ENCODE peak calls at places on chromosomes 5 and 9, in four cellular contexts. J, N, D and F are unnamed samples.

GRCh38 chr9:31597977-31598376 is 786.5 kb upstream of the ACO1 start:
- DNase-seq in J (no peak), N (no peak), D (no peak), F (no peak)

GRCh38 chr9:20618361-20618799 is 3.9 kb downstream of the MLLT3 start:
- DNase-seq in J (no peak), N (no peak), D (no peak), F (no peak)

GRCh38 chr9:129256959-129257713 is 79.1 kb upstream of the IER5L start:
- DNase-seq in J (no peak), N (no peak), D (no peak), F (no peak)

GRCh38 chr5:135462304-135462703 is 10.2 kb upstream of the TIFAB start:
- DNase-seq in J (peak; percentile 58), N (no peak), D (no peak), F (peak; percentile 92)

GRCh38 chr5:159343295-159344094 is 13.2 kb upstream of the IL12B start:
- DNase-seq in J (no peak), N (peak; percentile 69), D (no peak), F (no peak)

GRCh38 chr9:88932766-88933165 is 58.5 kb upstream of the S1PR3 start:
- DNase-seq in J (no peak), N (no peak), D (no peak), F (peak; percentile 26)

GRCh38 chr5:96463106-96463505 is 30.1 kb upstream of the PCSK1 start:
- DNase-seq in J (no peak), N (no peak), D (no peak), F (no peak)

GRCh38 chr5:179223961-179224360 is 121.3 kb downstream of the ADAMTS2 start:
- DNase-seq in J (no peak), N (no peak), D (no peak), F (no peak)

GRCh38 chr9:135657416-135657815 is 5.7 kb upstream of the LCN9 start:
- DNase-seq in J (no peak), N (no peak), D (no peak), F (no peak)

GRCh38 chr9:96082516-96083232 is 207.2 kb downstream of the ERCC6L2 start:
- DNase-seq in J (no peak), N (no peak), D (no peak), F (no peak)

GRCh38 chr9:16337322-16338029 is 533.0 kb downstream of the BNC2 start:
- DNase-seq in J (no peak), N (no peak), D (no peak), F (no peak)

GRCh38 chr5:159359408-159359807 is 29.1 kb upstream of the IL12B start:
- DNase-seq in J (no peak), N (no peak), D (no peak), F (no peak)

DNA sequence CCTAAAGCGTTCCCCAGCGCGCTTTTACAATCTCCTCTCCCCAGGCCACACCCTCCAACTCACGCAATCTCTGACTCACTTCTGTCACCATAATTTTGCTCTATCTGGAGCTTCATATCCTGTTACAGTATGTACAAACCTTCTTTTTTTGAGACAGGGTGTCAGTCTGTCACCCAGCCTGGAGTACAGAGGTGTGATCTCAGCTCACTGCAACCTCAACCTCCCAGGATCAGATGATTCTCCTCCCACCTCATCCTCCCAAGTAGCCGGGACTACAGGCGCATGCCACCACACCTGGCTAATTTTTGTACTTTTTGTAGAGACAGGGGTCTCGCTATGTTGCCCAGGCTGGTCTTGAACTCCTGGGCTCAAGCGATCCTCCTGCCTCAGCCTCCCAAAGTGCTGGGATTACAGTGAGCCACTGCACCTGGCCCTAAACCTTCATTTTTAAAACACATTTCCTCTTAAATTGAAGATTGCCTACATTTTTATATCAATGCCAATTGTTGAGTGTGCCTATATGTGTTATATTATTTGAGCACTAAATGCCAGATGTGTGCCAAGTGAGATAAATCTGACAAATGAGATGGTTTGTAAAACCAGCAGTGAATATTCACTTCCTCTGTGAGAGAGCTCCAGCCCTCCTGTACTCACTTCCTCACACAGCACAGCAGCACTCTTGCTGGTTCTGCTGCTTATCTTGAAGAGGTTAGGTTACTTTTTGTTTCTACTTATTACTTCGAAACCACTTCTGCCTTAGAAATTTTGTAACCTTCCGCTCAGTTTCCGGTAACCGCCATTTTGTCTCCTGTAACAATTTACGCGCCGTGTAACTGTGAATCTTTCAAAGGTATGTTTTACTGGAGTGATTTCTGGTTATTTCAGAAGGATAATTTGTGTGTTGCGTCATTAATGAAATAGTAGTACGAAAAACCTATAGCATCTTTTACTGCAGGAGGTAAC is 57.9 kb downstream of the DOCK8 start:
- DNase-seq in J (peak; percentile 24), N (peak; percentile 84), D (peak; percentile 89), F (peak; percentile 58)
- TF ChIP-seq SPI1 in J (peak; percentile 98), N (peak; percentile 99), D (peak; percentile 95), F (peak; percentile 95)

GRCh38 chr9:98428452-98428851 is 173.0 kb upstream of the TBC1D2 start:
- DNase-seq in J (no peak), N (no peak), D (no peak), F (peak; percentile 41)

GRCh38 chr9:98432134-98432533 is 176.7 kb upstream of the TBC1D2 start:
- DNase-seq in J (no peak), N (no peak), D (no peak), F (peak; percentile 74)

GRCh38 chr9:98427491-98427890 is 172.0 kb upstream of the TBC1D2 start:
- DNase-seq in J (no peak), N (no peak), D (no peak), F (no peak)

GRCh38 chr9:98430535-98430934 is 175.1 kb upstream of the TBC1D2 start:
- DNase-seq in J (no peak), N (no peak), D (no peak), F (no peak)

GRCh38 chr9:98429613-98430012 is 174.2 kb upstream of the TBC1D2 start:
- DNase-seq in J (no peak), N (no peak), D (no peak), F (peak; percentile 49)
- TF ChIP-seq SPI1 in J (no peak), N (peak; percentile 39), D (no peak), F (peak; percentile 23)

DNA sequence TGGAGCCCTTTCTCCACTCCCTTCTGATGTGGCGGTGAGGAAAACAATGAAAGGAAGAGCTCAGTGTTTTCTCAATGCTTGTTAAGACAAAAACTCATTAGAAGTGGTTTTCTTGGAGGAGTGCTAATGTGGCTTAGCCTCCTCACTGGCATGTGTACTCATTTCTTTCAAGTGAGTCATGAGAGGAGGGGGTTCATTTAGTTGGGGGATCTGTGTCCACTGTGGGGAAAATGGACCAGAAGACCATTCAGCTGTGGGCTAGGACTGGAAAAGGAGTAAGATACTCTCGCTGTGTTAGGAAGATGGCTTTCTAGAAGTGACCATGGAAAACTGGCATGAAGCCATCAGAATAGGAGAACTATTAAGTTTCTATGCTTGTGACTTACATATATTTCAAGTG is 23.5 kb downstream of the KLF9 start:
- DNase-seq in J (no peak), N (no peak), D (no peak), F (no peak)
- TF ChIP-seq SPI1 in J (no peak), N (no peak), D (no peak), F (no peak)

GRCh38 chr5:32058101-32058500 is 116.0 kb downstream of the GOLPH3 start:
- DNase-seq in J (no peak), N (no peak), D (no peak), F (no peak)

GRCh38 chr5:32057157-32058096 is 116.7 kb downstream of the GOLPH3 start:
- DNase-seq in J (no peak), N (no peak), D (no peak), F (no peak)

GRCh38 chr5:32055891-32056866 is 117.9 kb downstream of the GOLPH3 start:
- DNase-seq in J (no peak), N (no peak), D (no peak), F (no peak)

GRCh38 chr5:32061236-32061635 is 112.9 kb downstream of the GOLPH3 start:
- DNase-seq in J (no peak), N (no peak), D (no peak), F (no peak)

DNA sequence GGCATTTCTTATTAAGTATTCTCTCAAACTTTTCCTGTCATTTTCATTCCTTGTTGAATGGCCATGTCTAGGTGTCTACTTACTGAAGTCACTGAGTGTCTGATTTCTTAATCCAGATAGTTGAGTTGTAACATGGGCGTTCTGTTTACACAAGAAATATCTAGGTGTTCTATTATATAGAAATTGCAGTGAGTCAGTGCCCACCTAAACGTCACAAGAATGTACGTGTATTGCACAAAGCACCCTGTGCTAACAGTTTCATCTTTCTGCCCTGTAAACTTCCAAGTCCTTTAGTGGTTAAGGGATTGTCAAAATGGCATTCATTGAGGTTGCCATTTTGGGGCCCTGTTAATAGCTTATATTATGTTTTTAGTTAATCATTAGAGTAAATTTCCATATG is 114.3 kb downstream of the GOLPH3 start:
- DNase-seq in J (no peak), N (no peak), D (no peak), F (no peak)
- TF ChIP-seq SPI1 in J (no peak), N (no peak), D (no peak), F (no peak)

GRCh38 chr9:15246688-15247087 is 60.3 kb downstream of the TTC39B start:
- DNase-seq in J (no peak), N (no peak), D (no peak), F (no peak)

GRCh38 chr9:15243086-15243485 is 63.9 kb downstream of the TTC39B start:
- DNase-seq in J (no peak), N (no peak), D (no peak), F (no peak)

GRCh38 chr9:15246243-15246642 is 60.8 kb downstream of the TTC39B start:
- DNase-seq in J (no peak), N (no peak), D (no peak), F (no peak)

GRCh38 chr9:15240927-15241326 is 66.1 kb downstream of the TTC39B start:
- DNase-seq in J (no peak), N (no peak), D (no peak), F (no peak)

DNA sequence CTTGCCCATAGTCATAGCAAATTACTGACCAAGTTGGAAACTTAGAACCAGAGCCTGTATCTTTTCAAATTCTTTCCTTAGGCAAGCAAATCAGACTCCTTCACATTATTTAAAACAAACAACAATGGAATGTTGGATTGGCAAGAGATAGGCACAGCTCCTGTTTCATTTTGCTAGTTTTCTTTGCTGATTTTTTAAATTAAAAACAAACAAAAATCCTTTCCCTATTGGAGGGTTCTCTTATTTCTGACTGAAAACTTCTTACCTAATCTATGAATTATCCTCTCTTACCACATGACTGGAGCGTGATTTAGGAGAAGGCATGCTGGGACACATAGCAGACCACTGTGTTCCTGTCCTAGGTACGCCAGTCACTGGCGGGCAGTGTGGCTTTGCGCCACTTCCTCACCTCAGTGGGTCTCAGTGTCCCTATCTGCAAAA is 63.0 kb downstream of the TTC39B start:
- DNase-seq in J (no peak), N (no peak), D (no peak), F (no peak)
- TF ChIP-seq SPI1 in J (no peak), N (no peak), D (no peak), F (no peak)

DNA sequence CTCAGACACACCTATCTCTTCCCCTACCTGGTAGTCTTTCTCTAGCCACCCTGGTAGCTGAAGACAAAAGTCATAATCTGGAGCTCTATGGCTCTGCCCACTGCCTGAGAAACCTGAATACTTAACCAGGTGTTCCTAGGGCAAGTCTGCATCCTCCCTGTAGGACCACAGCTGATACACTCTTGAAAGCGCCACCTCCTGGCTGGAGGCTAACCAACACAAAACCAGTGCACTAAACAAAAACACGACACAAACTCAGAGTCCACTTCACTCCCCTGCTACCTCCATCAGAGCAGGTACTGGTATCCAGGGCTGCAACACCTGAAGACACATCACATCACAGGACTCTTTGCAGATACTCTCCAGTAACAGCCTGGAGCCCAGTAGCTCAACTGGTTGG is 84.6 kb upstream of the ANXA1 start:
- DNase-seq in J (no peak), N (no peak), D (no peak), F (no peak)
- TF ChIP-seq SPI1 in J (no peak), N (no peak), D (no peak), F (no peak)